ENCODE peak calls at places on chromosomes 11 and 22, in five cellular contexts. W is astrocyte, O is heart left ventricle, V is fibroblast of villous mesenchyme, H is MCF 10A. B is an unnamed sample.

GRCh38 chr11:101866619-101867491 is 48.0 kb upstream of the CEP126 start:
- DNase-seq in H (no peak), V (peak), W (peak), O (no peak), B (peak)

GRCh38 chr22:36359172-36359973 is 28.4 kb downstream of the MYH9 start:
- DNase-seq in V (no peak), W (no peak), H (no peak), O (no peak), B (no peak)

GRCh38 chr11:112481893-112482292 is 221.2 kb upstream of the PLET1 start:
- DNase-seq in H (no peak), O (no peak), V (no peak), W (no peak), B (no peak)

GRCh38 chr22:23705358-23705757 is 14.5 kb downstream of the RGL4 start:
- DNase-seq in O (no peak), V (no peak), W (no peak), H (no peak), B (no peak)

GRCh38 chr11:73409431-73409830 is 33.2 kb downstream of the RELT start:
- DNase-seq in V (no peak), W (no peak), O (no peak), H (no peak), B (no peak)

GRCh38 chr11:36077886-36078685 is 134.2 kb downstream of the LDLRAD3 start:
- DNase-seq in H (no peak), W (no peak), O (no peak), V (no peak), B (no peak)

GRCh38 chr22:45226681-45227186 is 14.0 kb downstream of the KIAA0930 start:
- DNase-seq in V (no peak), W (no peak), H (peak), O (no peak), B (no peak)

GRCh38 chr11:126840201-126840886 is 160.2 kb downstream of the KIRREL3 start:
- DNase-seq in V (peak), O (no peak), H (no peak), W (peak), B (peak)

GRCh38 chr11:10381730-10382129 is 73.3 kb upstream of the AMPD3 start:
- DNase-seq in O (no peak), W (peak), V (no peak), H (no peak), B (no peak)

GRCh38 chr11:35390737-35391682 is 28.3 kb downstream of the SLC1A2 start:
- DNase-seq in V (peak), H (peak), W (peak), O (no peak), B (peak)

GRCh38 chr11:10294289-10294953 is 402 bp upstream of the SBF2 start:
- DNase-seq in O (peak), V (peak), H (peak), W (no peak), B (peak)

GRCh38 chr11:72493426-72494108 is 59.2 kb upstream of the CLPB start:
- DNase-seq in W (peak), H (no peak), O (no peak), V (peak), B (no peak)

GRCh38 chr22:36386900-36387663 is 685 bp downstream of the MYH9 start:
- DNase-seq in W (no peak), V (no peak), H (peak), O (peak), B (no peak)

GRCh38 chr22:50699754-50700386 is 27.2 kb downstream of the SHANK3 start:
- DNase-seq in W (no peak), H (no peak), O (no peak), V (no peak), B (no peak)

GRCh38 chr22:36102995-36103394 is 57.6 kb downstream of the APOL3 start:
- DNase-seq in O (no peak), W (no peak), H (no peak), V (no peak), B (no peak)

GRCh38 chr11:118152552-118153471 is at the start of gene SCN4B:
- DNase-seq in H (peak), W (peak), O (peak), V (peak), B (no peak)

GRCh38 chr11:6474423-6474792 is 667 bp upstream of the TRIM3 start:
- DNase-seq in O (no peak), V (no peak), W (no peak), H (no peak), B (peak)

GRCh38 chr11:95134491-95134890 is 44.8 kb downstream of the ENDOD1 start:
- DNase-seq in W (peak), V (peak), H (peak), O (no peak), B (peak)

GRCh38 chr11:126355324-126355925 is at the start of gene ST3GAL4:
- DNase-seq in H (peak), O (peak), V (peak), W (no peak), B (no peak)

GRCh38 chr11:65776196-65776595 is 4.6 kb downstream of the AP5B1 start:
- DNase-seq in O (no peak), V (peak), W (no peak), H (peak), B (no peak)

GRCh38 chr11:126415669-126416420 is 60.4 kb downstream of the ST3GAL4 start:
- DNase-seq in V (peak), W (no peak), O (peak), H (no peak), B (no peak)

GRCh38 chr22:50292643-50293440 is 14.6 kb downstream of the PLXNB2 start:
- DNase-seq in H (no peak), V (no peak), W (no peak), O (no peak), B (no peak)

GRCh38 chr22:26666035-26666338 is 8.6 kb downstream of the MIAT start:
- DNase-seq in O (no peak), H (no peak), V (no peak), W (peak), B (peak)

GRCh38 chr11:12606597-12606996 is 67.6 kb upstream of the TEAD1 start:
- DNase-seq in W (peak), O (no peak), H (no peak), V (peak), B (peak)

GRCh38 chr11:128981254-128981653 is 38.6 kb upstream of the TP53AIP1 start:
- DNase-seq in O (no peak), H (peak), V (peak), W (no peak), B (no peak)

GRCh38 chr22:19505735-19506126 is 18.5 kb downstream of the CLDN5 start:
- DNase-seq in H (no peak), W (no peak), V (no peak), O (no peak), B (no peak)

GRCh38 chr11:65640483-65641207 is 2.7 kb downstream of the SIPA1 start:
- DNase-seq in O (peak), V (no peak), H (no peak), W (no peak), B (no peak)

GRCh38 chr11:1878134-1879031 is 13.3 kb downstream of the PRR33 start:
- DNase-seq in O (peak), V (peak), H (no peak), W (no peak), B (no peak)

GRCh38 chr11:120645639-120646038 is 134.1 kb downstream of the GRIK4 start:
- DNase-seq in V (no peak), W (no peak), H (no peak), O (no peak), B (no peak)

GRCh38 chr22:34105461-34106062 is 185.3 kb upstream of the LARGE1 start:
- DNase-seq in V (no peak), W (no peak), H (peak), O (peak), B (no peak)

GRCh38 chr11:14537134-14537599 is 17.0 kb upstream of the PSMA1 start:
- DNase-seq in O (no peak), W (no peak), V (peak), H (peak), B (peak)

GRCh38 chr11:65133724-65134123 is 595 bp downstream of the SYVN1 start:
- DNase-seq in V (no peak), O (peak), W (no peak), H (no peak), B (no peak)

GRCh38 chr22:43477966-43478365 is 66.2 kb downstream of the MPPED1 start:
- DNase-seq in V (no peak), H (no peak), O (no peak), W (no peak), B (no peak)

GRCh38 chr11:122756417-122756816 is 81.9 kb upstream of the CRTAM start:
- DNase-seq in H (no peak), O (peak), V (no peak), W (no peak), B (no peak)

GRCh38 chr22:50701428-50702154 is 29.0 kb downstream of the SHANK3 start:
- DNase-seq in H (no peak), O (no peak), W (no peak), V (no peak), B (no peak)

GRCh38 chr11:69444381-69445130 is 36.9 kb upstream of the LINC01488 start:
- DNase-seq in W (peak), V (peak), H (peak), O (peak), B (peak)
- TF ChIP-seq CTCF in W (no peak), V (peak), H (peak), O (peak), B (peak)

GRCh38 chr11:110430267-110431211 is 791 bp downstream of the FDX1 start:
- DNase-seq in O (peak), V (peak), W (peak), H (peak), B (no peak)
- TF ChIP-seq CTCF in O (no peak), V (no peak), W (no peak), H (no peak), B (peak)

DNA sequence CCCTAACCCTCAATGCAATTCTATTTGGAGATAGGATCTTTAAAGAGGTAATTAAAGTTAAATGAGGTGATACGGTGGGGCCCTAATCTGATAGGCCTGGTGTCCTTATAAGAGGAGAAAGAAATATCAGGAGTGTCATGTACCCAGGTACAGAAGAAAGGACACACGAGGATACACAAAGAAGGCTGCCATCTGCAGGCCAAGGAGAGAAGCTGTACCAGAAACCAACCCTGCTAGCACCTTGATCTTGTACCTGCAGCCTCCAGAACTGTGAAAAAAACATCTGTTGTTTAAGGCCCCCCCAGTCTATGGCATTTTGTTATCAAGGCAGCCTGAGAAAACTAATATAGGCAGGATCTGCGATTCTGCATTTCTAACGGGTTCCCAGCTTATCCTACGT is 44.2 kb downstream of the FBXO7 start:
- DNase-seq in W (no peak), H (peak), O (no peak), V (no peak), B (no peak)
- TF ChIP-seq CTCF in W (peak), H (no peak), O (no peak), V (peak), B (peak)

GRCh38 chr11:63643205-63643604 is 28.0 kb downstream of the ATL3 start:
- DNase-seq in V (no peak), O (no peak), W (no peak), H (no peak), B (no peak)

GRCh38 chr11:63635762-63636465 is 21.7 kb upstream of the PLAAT3 start:
- DNase-seq in H (peak), O (peak), V (peak), W (peak), B (peak)

GRCh38 chr11:63641727-63642126 is 27.5 kb upstream of the PLAAT3 start:
- DNase-seq in V (peak), H (no peak), O (no peak), W (peak), B (peak)

GRCh38 chr11:63639195-63639832 is 25.1 kb upstream of the PLAAT3 start:
- DNase-seq in O (no peak), H (no peak), W (no peak), V (peak), B (peak)
- TF ChIP-seq CTCF in O (peak), H (peak), W (no peak), V (peak), B (peak)

GRCh38 chr11:77637345-77638165 is at the start of gene CLNS1A:
- DNase-seq in H (peak), O (peak), V (peak), W (peak), B (peak)
- TF ChIP-seq CTCF in H (no peak), O (no peak), V (peak), W (no peak), B (peak)

GRCh38 chr11:70816156-70816678 is 417.9 kb downstream of the CTTN start:
- DNase-seq in O (no peak), H (no peak), V (no peak), W (no peak), B (no peak)

GRCh38 chr11:70820311-70820710 is 422.0 kb downstream of the CTTN start:
- DNase-seq in O (no peak), V (no peak), H (no peak), W (no peak), B (no peak)

GRCh38 chr11:70815485-70815832 is 417.1 kb downstream of the CTTN start:
- DNase-seq in O (no peak), W (no peak), V (no peak), H (no peak), B (no peak)

GRCh38 chr11:70820712-70821111 is 422.4 kb downstream of the CTTN start:
- DNase-seq in O (no peak), H (no peak), W (no peak), V (no peak), B (no peak)

GRCh38 chr11:70819022-70819421 is 420.7 kb downstream of the CTTN start:
- DNase-seq in H (no peak), W (no peak), O (no peak), V (no peak), B (no peak)
- TF ChIP-seq CTCF in H (no peak), W (no peak), O (no peak), V (no peak), B (no peak)

DNA sequence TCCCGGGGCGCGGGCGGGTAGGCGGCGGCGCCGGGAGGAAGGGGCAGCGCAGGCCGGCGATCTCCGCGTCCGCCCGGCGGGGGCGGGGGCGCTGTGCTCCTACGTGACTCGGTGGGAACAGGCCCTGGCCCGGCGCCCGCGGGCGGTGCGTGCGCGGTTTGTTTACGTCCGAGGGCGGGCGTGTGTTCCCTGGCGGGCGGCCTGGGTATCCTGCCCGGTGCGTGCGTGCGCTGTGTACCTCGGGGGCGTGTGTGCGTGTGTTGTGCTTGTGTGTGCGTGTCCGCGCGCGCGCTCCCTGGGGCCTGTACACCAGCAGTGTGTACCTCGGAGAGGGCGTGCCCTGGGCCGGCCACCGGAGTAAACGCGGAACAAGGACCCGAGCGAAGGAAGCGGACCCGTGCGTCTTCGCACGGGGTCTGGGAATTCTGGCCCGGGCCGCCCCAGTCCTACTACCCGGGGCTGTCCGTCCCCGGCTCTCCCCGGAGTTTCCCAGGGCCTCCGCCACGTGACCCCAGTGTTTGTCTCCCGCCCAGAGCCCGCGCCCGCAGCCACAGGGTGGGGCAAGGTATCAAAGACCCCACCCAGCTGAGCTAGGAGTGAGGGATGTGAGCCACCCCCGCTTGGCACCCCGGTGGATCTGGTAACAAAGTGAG is 769 bp downstream of the MAFF start:
- DNase-seq in O (peak), H (peak), W (peak), V (peak), B (peak)
- TF ChIP-seq CTCF in O (peak), H (no peak), W (no peak), V (no peak), B (peak)

DNA sequence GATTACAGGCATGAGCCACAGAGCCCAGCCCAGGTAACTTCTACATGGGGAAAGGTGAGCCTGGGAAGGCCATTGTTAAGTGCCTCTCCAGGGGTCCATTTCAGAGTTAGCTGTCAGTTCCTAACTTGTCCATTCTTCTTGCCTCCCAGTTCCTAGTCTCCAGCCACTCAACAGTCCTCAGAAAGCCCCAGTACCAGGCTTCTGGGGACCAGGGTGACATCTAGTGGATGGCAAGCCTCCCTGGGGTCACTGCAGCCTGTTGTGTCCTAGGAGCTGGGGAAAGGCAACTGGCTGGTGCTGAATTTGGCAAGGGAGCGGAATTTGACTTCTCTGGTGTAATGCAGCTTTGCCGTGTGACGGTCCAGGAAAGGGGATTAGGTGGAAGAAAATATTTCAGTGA is 2.1 kb downstream of the LGALS12 start:
- DNase-seq in O (peak), V (peak), H (peak), W (no peak), B (peak)
- TF ChIP-seq CTCF in O (peak), V (peak), H (no peak), W (no peak), B (peak)